ENCODE peak calls at places on chromosome 5, in six cellular contexts. One of them, this sample, is unnamed.

GRCh38 chr5:154508114-154508513 is 30.1 kb upstream of the HAND1 start:
- DNase-seq in WERI-Rb-1: no peak
- DNase-seq in fibroblast of lung: no peak
- DNase-seq in IMR-90: no peak
- DNase-seq in CD8-positive, alpha-beta T cell: no peak
- DNase-seq in GM23338: no peak
- DNase-seq in this sample: no peak

GRCh38 chr5:172115541-172115982 is 72.5 kb downstream of the STK10 start:
- DNase-seq in WERI-Rb-1: no peak
- DNase-seq in fibroblast of lung: no peak
- DNase-seq in IMR-90: no peak
- DNase-seq in CD8-positive, alpha-beta T cell: no peak
- DNase-seq in GM23338: no peak
- DNase-seq in this sample: no peak

GRCh38 chr5:65861830-65862241 is 64.5 kb upstream of the ERBIN start:
- DNase-seq in WERI-Rb-1: no peak
- DNase-seq in fibroblast of lung: peak
- DNase-seq in IMR-90: peak
- DNase-seq in CD8-positive, alpha-beta T cell: no peak
- DNase-seq in GM23338: no peak
- DNase-seq in this sample: peak

GRCh38 chr5:90809695-90810094 is 251.1 kb downstream of the ADGRV1 start:
- DNase-seq in WERI-Rb-1: no peak
- DNase-seq in fibroblast of lung: no peak
- DNase-seq in IMR-90: no peak
- DNase-seq in CD8-positive, alpha-beta T cell: no peak
- DNase-seq in GM23338: no peak
- DNase-seq in this sample: no peak

GRCh38 chr5:64594601-64595518 is 89.0 kb downstream of the RGS7BP start:
- DNase-seq in WERI-Rb-1: peak
- DNase-seq in fibroblast of lung: no peak
- DNase-seq in IMR-90: no peak
- DNase-seq in CD8-positive, alpha-beta T cell: no peak
- DNase-seq in GM23338: peak
- DNase-seq in this sample: no peak

GRCh38 chr5:163565931-163566608 is 60.7 kb downstream of the MAT2B start:
- DNase-seq in WERI-Rb-1: no peak
- DNase-seq in fibroblast of lung: peak
- DNase-seq in IMR-90: peak
- DNase-seq in CD8-positive, alpha-beta T cell: peak
- DNase-seq in GM23338: peak
- DNase-seq in this sample: no peak

GRCh38 chr5:55914141-55914413 is 62.9 kb downstream of the IL31RA start:
- DNase-seq in WERI-Rb-1: no peak
- DNase-seq in fibroblast of lung: no peak
- DNase-seq in IMR-90: no peak
- DNase-seq in CD8-positive, alpha-beta T cell: no peak
- DNase-seq in GM23338: no peak
- DNase-seq in this sample: no peak

GRCh38 chr5:98656106-98656795 is 117.2 kb upstream of the RGMB start:
- DNase-seq in WERI-Rb-1: no peak
- DNase-seq in fibroblast of lung: peak
- DNase-seq in IMR-90: peak
- DNase-seq in CD8-positive, alpha-beta T cell: no peak
- DNase-seq in GM23338: peak
- DNase-seq in this sample: no peak

GRCh38 chr5:115855959-115856358 is 14.2 kb downstream of the AP3S1 start:
- DNase-seq in WERI-Rb-1: no peak
- DNase-seq in fibroblast of lung: no peak
- DNase-seq in IMR-90: peak
- DNase-seq in CD8-positive, alpha-beta T cell: no peak
- DNase-seq in GM23338: no peak
- DNase-seq in this sample: no peak

GRCh38 chr5:69035665-69036064 is 58.1 kb upstream of the SLC30A5 start:
- DNase-seq in WERI-Rb-1: no peak
- DNase-seq in fibroblast of lung: no peak
- DNase-seq in IMR-90: peak
- DNase-seq in CD8-positive, alpha-beta T cell: no peak
- DNase-seq in GM23338: no peak
- DNase-seq in this sample: no peak

GRCh38 chr5:74082504-74082903 is 456.5 kb downstream of the ARHGEF28 start:
- DNase-seq in WERI-Rb-1: no peak
- DNase-seq in fibroblast of lung: no peak
- DNase-seq in IMR-90: no peak
- DNase-seq in CD8-positive, alpha-beta T cell: no peak
- DNase-seq in GM23338: no peak
- DNase-seq in this sample: no peak

GRCh38 chr5:136337788-136338187 is 27.6 kb downstream of the TRPC7 start:
- DNase-seq in WERI-Rb-1: no peak
- DNase-seq in fibroblast of lung: no peak
- DNase-seq in IMR-90: no peak
- DNase-seq in CD8-positive, alpha-beta T cell: no peak
- DNase-seq in GM23338: peak
- DNase-seq in this sample: no peak

GRCh38 chr5:80662108-80662507 is 7.3 kb upstream of the DHFR start:
- DNase-seq in WERI-Rb-1: no peak
- DNase-seq in fibroblast of lung: no peak
- DNase-seq in IMR-90: no peak
- DNase-seq in CD8-positive, alpha-beta T cell: no peak
- DNase-seq in GM23338: no peak
- DNase-seq in this sample: no peak

GRCh38 chr5:179699640-179700298 is 1.0 kb downstream of the CANX start:
- DNase-seq in WERI-Rb-1: peak
- DNase-seq in fibroblast of lung: peak
- DNase-seq in IMR-90: peak
- DNase-seq in CD8-positive, alpha-beta T cell: no peak
- DNase-seq in GM23338: peak
- DNase-seq in this sample: peak

GRCh38 chr5:36573441-36573840 is 33.0 kb upstream of the SLC1A3 start:
- DNase-seq in WERI-Rb-1: no peak
- DNase-seq in fibroblast of lung: peak
- DNase-seq in IMR-90: peak
- DNase-seq in CD8-positive, alpha-beta T cell: no peak
- DNase-seq in GM23338: no peak
- DNase-seq in this sample: peak